ENCODE peak calls at places on chromosomes 12 and 14, in six cellular contexts. Z, D, F, N, O and X are unnamed samples.

GRCh38 chr12:77299910-77300772 is 234.8 kb upstream of the E2F7 start:
- DNase-seq in N (no peak), F (no peak), D (no peak), Z (no peak), O (no peak), X (no peak)

GRCh38 chr14:48553443-48553842 is 878.0 kb upstream of the MDGA2 start:
- DNase-seq in Z (no peak), F (no peak), N (no peak), D (no peak), O (no peak), X (no peak)

GRCh38 chr14:79256311-79256879 is 954.9 kb downstream of the DIO2 start:
- DNase-seq in Z (no peak), N (no peak), O (no peak), D (no peak), F (no peak), X (no peak)

GRCh38 chr14:105084741-105085571 is 19.7 kb upstream of the GPR132 start:
- DNase-seq in O (no peak), D (no peak), N (no peak), F (no peak), Z (no peak), X (no peak)

GRCh38 chr14:34053666-34054065 is 102.8 kb upstream of the EGLN3 start:
- DNase-seq in Z (no peak), F (no peak), D (no peak), O (no peak), N (no peak), X (no peak)

GRCh38 chr12:6392499-6392898 is 8.5 kb downstream of the LTBR start:
- DNase-seq in N (no peak), Z (no peak), D (no peak), F (no peak), O (no peak), X (no peak)

GRCh38 chr12:87344699-87345098 is 684.5 kb downstream of the C12orf50 start:
- DNase-seq in O (no peak), F (no peak), N (no peak), Z (no peak), D (no peak), X (no peak)

GRCh38 chr12:99027491-99027890 is 382.4 kb downstream of the APAF1 start:
- DNase-seq in D (no peak), N (no peak), Z (no peak), F (no peak), O (no peak), X (no peak)

GRCh38 chr14:90519262-90519920 is 122.6 kb downstream of the CALM1 start:
- DNase-seq in D (no peak), F (no peak), O (no peak), N (no peak), Z (no peak), X (no peak)

GRCh38 chr12:6936642-6937480 is 6.8 kb upstream of the RNU7-1 start:
- DNase-seq in F (no peak), Z (no peak), N (no peak), D (peak; percentile 71), O (no peak), X (peak; percentile 51)

GRCh38 chr12:80838024-80838658 is 99.6 kb downstream of the LIN7A start:
- DNase-seq in Z (no peak), O (no peak), N (peak; percentile 43), D (no peak), F (no peak), X (no peak)

GRCh38 chr12:5083955-5084849 is 40.5 kb downstream of the KCNA5 start:
- DNase-seq in N (peak; percentile 24), Z (peak; percentile 23), O (peak; percentile 28), D (peak; percentile 65), F (peak; percentile 43), X (peak; percentile 66)

GRCh38 chr14:71497645-71498086 is 434.6 kb upstream of the RGS6 start:
- DNase-seq in Z (peak; percentile 98), N (no peak), D (no peak), F (no peak), O (no peak), X (no peak)

GRCh38 chr12:25960176-25960575 is 1.7 kb downstream of the RASSF8 start:
- DNase-seq in D (no peak), Z (no peak), F (no peak), N (no peak), O (no peak), X (peak; percentile 55)

GRCh38 chr14:57051633-57052032 is 217.1 kb downstream of the EXOC5 start:
- DNase-seq in D (no peak), Z (no peak), F (no peak), N (no peak), O (no peak), X (no peak)

GRCh38 chr12:46627686-46628085 is 198.1 kb downstream of the SLC38A4 start:
- DNase-seq in F (no peak), D (no peak), N (no peak), O (no peak), Z (no peak), X (no peak)

GRCh38 chr14:23346693-23347405 is 5.8 kb downstream of the SLC22A17 start:
- DNase-seq in O (no peak), D (no peak), F (no peak), N (no peak), Z (no peak), X (no peak)

GRCh38 chr12:126855768-126856167 is 1411.2 kb upstream of the TMEM132C start:
- DNase-seq in Z (no peak), N (no peak), F (no peak), D (no peak), O (no peak), X (no peak)

GRCh38 chr12:25701290-25701689 is 148.2 kb upstream of the LMNTD1 start:
- DNase-seq in D (no peak), O (peak; percentile 1), N (no peak), F (no peak), Z (no peak), X (no peak)

GRCh38 chr12:81077686-81078441 is at the start of gene ACSS3:
- DNase-seq in O (no peak), N (peak; percentile 67), F (no peak), Z (no peak), D (peak; percentile 88), X (peak; percentile 9)

GRCh38 chr12:93122089-93122488 is 193.0 kb upstream of the EEA1 start:
- DNase-seq in D (no peak), Z (no peak), N (peak; percentile 64), F (no peak), O (no peak), X (no peak)

GRCh38 chr14:92121207-92121669 is 268 bp downstream of the NDUFB1 start:
- DNase-seq in D (no peak), Z (no peak), N (peak; percentile 4), F (peak; percentile 74), O (no peak), X (no peak)

GRCh38 chr12:97131220-97131981 is 224.3 kb downstream of the NEDD1 start:
- DNase-seq in Z (no peak), O (no peak), F (no peak), N (no peak), D (no peak), X (no peak)

GRCh38 chr14:101502761-101503392 is 58.4 kb upstream of the DIO3 start:
- DNase-seq in N (no peak), Z (no peak), D (no peak), O (no peak), F (no peak), X (no peak)

GRCh38 chr14:23644195-23644918 is 8.2 kb downstream of the DHRS2 start:
- DNase-seq in O (no peak), F (no peak), N (no peak), Z (no peak), D (no peak), X (no peak)

GRCh38 chr12:27424631-27425230 is 21.8 kb upstream of the SMCO2 start:
- DNase-seq in F (no peak), N (peak; percentile 45), D (no peak), Z (no peak), O (peak; percentile 49), X (peak; percentile 19)

GRCh38 chr12:12275874-12276273 is 9.0 kb upstream of the LRP6 start:
- DNase-seq in D (no peak), Z (no peak), F (no peak), O (no peak), N (no peak), X (no peak)

GRCh38 chr12:12270226-12270625 is 3.4 kb upstream of the LRP6 start:
- DNase-seq in F (no peak), O (no peak), N (no peak), Z (no peak), D (no peak), X (no peak)

GRCh38 chr12:12267801-12268200 is 957 bp upstream of the LRP6 start:
- DNase-seq in O (no peak), D (no peak), Z (no peak), N (no peak), F (no peak), X (peak; percentile 57)

GRCh38 chr12:12273291-12273957 is 6.6 kb upstream of the LRP6 start:
- DNase-seq in D (no peak), F (no peak), O (no peak), N (no peak), Z (no peak), X (no peak)

DNA sequence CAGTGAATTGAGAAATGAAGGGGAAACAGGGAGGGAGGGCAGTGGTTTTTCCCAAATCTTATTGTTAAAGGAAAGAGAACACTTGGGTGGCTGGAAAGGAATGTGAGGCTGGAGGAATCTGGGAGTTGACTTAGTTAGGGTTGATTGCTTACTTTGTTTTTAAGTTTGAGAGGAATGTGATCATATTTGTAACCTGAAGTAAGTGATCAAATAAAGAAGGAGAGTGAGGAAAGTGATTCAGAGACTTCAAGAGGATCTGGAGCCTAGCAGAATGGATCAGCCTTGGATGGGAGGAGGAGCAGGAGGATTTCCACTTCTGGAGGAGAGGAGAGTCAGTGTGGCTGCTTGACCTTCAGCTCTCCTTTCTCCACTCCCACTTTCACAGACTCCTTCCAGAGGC is 6.0 kb upstream of the LRP6 start:
- DNase-seq in N (no peak), Z (no peak), D (no peak), O (no peak), F (no peak), X (no peak)
- TF ChIP-seq SIN3A in N (no peak), Z (no peak), D (no peak), O (no peak), F (no peak), X (no peak)

GRCh38 chr14:38420045-38420444 is 164.2 kb upstream of the CLEC14A start:
- DNase-seq in D (no peak), F (no peak), N (no peak), O (no peak), Z (no peak), X (no peak)
- TF ChIP-seq JUND in D (no peak), F (no peak), N (no peak), O (no peak), Z (no peak), X (no peak)

DNA sequence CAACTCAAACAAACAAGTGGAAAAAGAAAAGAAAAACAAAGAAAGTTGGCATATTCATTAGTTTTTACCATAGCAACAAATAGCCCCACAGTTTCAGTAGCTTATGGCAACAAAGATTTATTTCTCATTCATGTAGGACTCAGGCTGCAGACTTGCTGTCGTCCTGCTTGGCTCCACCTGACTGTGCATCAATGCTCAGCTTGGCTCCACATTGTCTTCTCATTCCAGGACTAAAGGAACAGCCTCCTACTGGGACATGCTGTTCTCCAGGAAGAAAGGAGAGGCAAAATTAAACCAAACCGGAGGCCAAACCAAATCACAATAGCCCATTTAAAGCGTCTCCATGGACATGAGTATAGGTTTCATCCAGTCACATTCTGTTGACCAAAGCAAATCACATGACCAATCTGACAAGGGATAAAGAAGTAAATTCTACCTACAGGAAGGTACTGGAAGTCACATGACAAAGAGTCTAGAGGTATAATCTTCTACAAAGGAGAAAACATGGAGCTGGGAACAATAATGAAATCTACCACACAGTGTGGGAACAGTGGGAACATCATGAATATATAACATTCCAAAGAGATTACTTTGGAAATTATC is 222.5 kb downstream of the PIK3C2G start:
- DNase-seq in O (no peak), Z (no peak), F (no peak), N (no peak), D (no peak), X (no peak)
- TF ChIP-seq SIN3A in O (no peak), Z (no peak), F (no peak), N (no peak), D (no peak), X (no peak)

GRCh38 chr12:94172973-94173372 is 24.6 kb downstream of the PLXNC1 start:
- DNase-seq in N (peak; percentile 94), Z (no peak), D (no peak), O (no peak), F (no peak), X (no peak)
- TF ChIP-seq JUND in N (no peak), Z (no peak), D (no peak), O (no peak), F (no peak), X (no peak)